ENCODE peak calls at places on chromosomes 2 and 18, in four cellular contexts. K is stimulated activated CD8-positive, alpha-beta memory T cell treated with anti-CD3 and anti-CD28 coated beads, Interleukin-4, amount 100 ng/mL, for 1 hour; P is astrocyte; H is DMS153. Y is an unnamed sample.

GRCh38 chr2:177334940-177335543 is 57.5 kb upstream of the AGPS start:
- DNase-seq in H (peak; percentile 34), P (no peak), K (no peak), Y (no peak)

GRCh38 chr18:5195656-5196055 is 1.4 kb downstream of the AKAIN1 start:
- DNase-seq in H (no peak), P (no peak), K (no peak), Y (no peak)

GRCh38 chr2:150937030-150937429 is 324.6 kb downstream of the RBM43 start:
- DNase-seq in P (no peak), K (no peak), H (no peak), Y (peak; percentile 56)

GRCh38 chr2:232240896-232241295 is 137.7 kb upstream of the ALPP start:
- DNase-seq in H (no peak), P (no peak), K (no peak), Y (no peak)

GRCh38 chr2:176491172-176491904 is 222.1 kb downstream of the MTX2 start:
- DNase-seq in K (no peak), P (peak; percentile 100), H (no peak), Y (no peak)

GRCh38 chr2:98419977-98420725 is 24.5 kb upstream of the INPP4A start:
- DNase-seq in P (no peak), K (no peak), H (no peak), Y (no peak)

GRCh38 chr18:46481048-46481846 is 175.8 kb downstream of the LOXHD1 start:
- DNase-seq in P (peak; percentile 12), H (peak; percentile 50), K (no peak), Y (no peak)

GRCh38 chr2:95390272-95390880 is 12.1 kb upstream of the FAHD2A start:
- DNase-seq in H (no peak), P (no peak), K (no peak), Y (no peak)

GRCh38 chr2:45283764-45284620 is 274.7 kb upstream of the SIX2 start:
- DNase-seq in P (peak; percentile 87), H (no peak), K (no peak), Y (no peak)

GRCh38 chr2:201966691-201967388 is 66.8 kb upstream of the FZD7 start:
- DNase-seq in H (no peak), P (no peak), K (no peak), Y (no peak)

GRCh38 chr2:189276277-189276676 is 96.7 kb upstream of the COL5A2 start:
- DNase-seq in P (peak; percentile 93), H (no peak), K (no peak), Y (no peak)

GRCh38 chr2:111167238-111168162 is 46.8 kb downstream of the BCL2L11 start:
- DNase-seq in H (no peak), P (no peak), K (no peak), Y (no peak)

GRCh38 chr2:164110518-164110917 is 374.7 kb upstream of the FIGN start:
- DNase-seq in P (no peak), K (no peak), H (no peak), Y (no peak)

GRCh38 chr2:33292063-33292462 is 184.4 kb upstream of the RASGRP3 start:
- DNase-seq in K (no peak), H (no peak), P (no peak), Y (no peak)